ENCODE peak calls at places on chromosomes 2 and 18, in seven cellular contexts. H is SJSA1; T is neural progenitor cell; F is stimulated activated CD4-positive, alpha-beta T cell treated with anti-CD3 and anti-CD28 coated beads, Interleukin-1b, Interleukin-23, amount 100 ng/mL, for 48 hours; D is activated CD8-positive, alpha-beta memory T cell treated with anti-CD3 and anti-CD28 coated beads for 4 hours; Z is stomach; O is Calu3. X is an unnamed sample.

GRCh38 chr2:43325448-43325811 is 99.0 kb upstream of the ZFP36L2 start:
- DNase-seq in H (no peak), T (no peak), F (no peak), D (no peak), Z (no peak), O (no peak), X (no peak)

GRCh38 chr2:15965564-15966019 is 25.2 kb downstream of the MYCN start:
- DNase-seq in H (no peak), T (peak), F (peak), D (peak), Z (peak), O (no peak), X (no peak)

GRCh38 chr18:75958683-75959082 is 531.2 kb upstream of the SMIM21 start:
- DNase-seq in H (no peak), T (no peak), F (no peak), D (no peak), Z (no peak), O (no peak), X (no peak)

GRCh38 chr2:54386993-54387590 is 69.0 kb upstream of the SPTBN1 start:
- DNase-seq in H (peak), T (no peak), F (no peak), D (no peak), Z (no peak), O (no peak), X (no peak)

GRCh38 chr2:160581448-160581847 is 87.8 kb upstream of the RBMS1 start:
- DNase-seq in H (no peak), T (peak), F (no peak), D (no peak), Z (no peak), O (no peak), X (peak)

GRCh38 chr2:230157300-230157699 is 62.5 kb downstream of the SP110 start:
- DNase-seq in H (no peak), T (no peak), F (no peak), D (no peak), Z (no peak), O (no peak), X (no peak)

GRCh38 chr2:149651229-149651628 is 63.7 kb upstream of the MMADHC start:
- DNase-seq in H (no peak), T (no peak), F (no peak), D (no peak), Z (no peak), O (no peak), X (no peak)

GRCh38 chr2:236661064-236661761 is 91.6 kb downstream of the ACKR3 start:
- DNase-seq in H (peak), T (peak), F (no peak), D (no peak), Z (no peak), O (no peak), X (no peak)

GRCh38 chr2:144078802-144079386 is 441.0 kb downstream of the ZEB2 start:
- DNase-seq in H (no peak), T (no peak), F (no peak), D (no peak), Z (no peak), O (no peak), X (no peak)

GRCh38 chr2:105734762-105735538 is 9.8 kb upstream of the NCK2 start:
- DNase-seq in H (peak), T (no peak), F (no peak), D (no peak), Z (no peak), O (no peak), X (no peak)

GRCh38 chr18:11842562-11842961 is 8.7 kb upstream of the CHMP1B start:
- DNase-seq in H (no peak), T (no peak), F (no peak), D (no peak), Z (no peak), O (no peak), X (no peak)

GRCh38 chr18:45664824-45665763 is 49.8 kb downstream of the SLC14A2 start:
- DNase-seq in H (peak), T (peak), F (peak), D (peak), Z (peak), O (peak), X (peak)

GRCh38 chr18:59040770-59041148 is 98.9 kb upstream of the SEC11C start:
- DNase-seq in H (no peak), T (no peak), F (no peak), D (no peak), Z (no peak), O (no peak), X (no peak)

GRCh38 chr2:239720411-239721365 is 304.5 kb downstream of the NDUFA10 start:
- DNase-seq in H (no peak), T (no peak), F (no peak), D (no peak), Z (no peak), O (no peak), X (no peak)

GRCh38 chr2:158056875-158057274 is 44.8 kb upstream of the UPP2 start:
- DNase-seq in H (no peak), T (no peak), F (no peak), D (no peak), Z (no peak), O (no peak), X (no peak)

GRCh38 chr2:64773461-64774118 is 119.9 kb upstream of the SERTAD2 start:
- DNase-seq in H (no peak), T (no peak), F (no peak), D (no peak), Z (no peak), O (no peak), X (no peak)

GRCh38 chr2:200177971-200178911 is 128.3 kb upstream of the SPATS2L start:
- DNase-seq in H (no peak), T (no peak), F (no peak), D (no peak), Z (no peak), O (no peak), X (no peak)

GRCh38 chr18:59455728-59456276 is 96.7 kb upstream of the LMAN1 start:
- DNase-seq in H (no peak), T (no peak), F (no peak), D (no peak), Z (no peak), O (no peak), X (no peak)

X was measured in WTC11.